ENCODE peak calls at places on chromosomes 1 and 21, in six cellular contexts. U is activated naive CD4-positive, alpha-beta T cell treated with anti-CD3 and anti-CD28 coated beads, Interleukin-2, amount 50 U/mL, for 16 hours; M is retina; H is amniotic epithelial cell; O is NCI-H1436; P is tibial nerve. X is an unnamed sample.

GRCh38 chr1:113579256-113580018 is 179.8 kb downstream of the PHTF1 start:
- DNase-seq in M (no peak), H (no peak), O (no peak), P (no peak), U (no peak), X (no peak)

GRCh38 chr1:39142394-39143060 is 62.0 kb upstream of the MACF1 start:
- DNase-seq in H (no peak), O (no peak), P (no peak), U (no peak), M (peak), X (no peak)

GRCh38 chr1:65844990-65845757 is 52.5 kb downstream of the PDE4B start:
- DNase-seq in O (no peak), M (no peak), P (no peak), H (no peak), U (no peak), X (no peak)

GRCh38 chr1:181676269-181676668 is 193.0 kb downstream of the CACNA1E start:
- DNase-seq in O (peak), U (no peak), M (peak), P (peak), H (no peak), X (peak)

GRCh38 chr1:235504122-235504493 is at the start of gene B3GALNT2:
- DNase-seq in M (no peak), U (no peak), O (no peak), P (no peak), H (no peak), X (no peak)

GRCh38 chr1:24874611-24875225 is 55.4 kb downstream of the RUNX3 start:
- DNase-seq in H (no peak), P (no peak), M (no peak), O (no peak), U (no peak), X (no peak)

GRCh38 chr21:25398630-25399029 is 208.7 kb downstream of the MRPL39 start:
- DNase-seq in M (no peak), H (no peak), O (no peak), P (no peak), U (no peak), X (no peak)

GRCh38 chr1:155077758-155078495 is 710 bp upstream of the EFNA3 start:
- DNase-seq in O (no peak), P (no peak), M (peak), H (no peak), U (no peak), X (no peak)

GRCh38 chr1:97433520-97434175 is 487.2 kb downstream of the DPYD start:
- DNase-seq in P (no peak), O (no peak), U (no peak), M (no peak), H (peak), X (no peak)

GRCh38 chr1:3944621-3944914 is 44.5 kb upstream of the C1orf174 start:
- DNase-seq in O (no peak), H (no peak), U (no peak), P (no peak), M (no peak), X (no peak)

GRCh38 chr1:150176593-150176992 is 26.9 kb downstream of the PLEKHO1 start:
- DNase-seq in P (no peak), H (peak), M (no peak), U (no peak), O (no peak), X (no peak)

GRCh38 chr21:34736116-34736870 is 67.5 kb downstream of the CLIC6 start:
- DNase-seq in M (no peak), H (no peak), P (no peak), O (no peak), U (no peak), X (no peak)

GRCh38 chr1:78038071-78038470 is 7.7 kb upstream of the GIPC2 start:
- DNase-seq in P (no peak), U (no peak), O (no peak), H (peak), M (no peak), X (no peak)

GRCh38 chr1:91569411-91570104 is 68.9 kb downstream of the CDC7 start:
- DNase-seq in H (peak), M (no peak), P (peak), O (no peak), U (no peak), X (no peak)

GRCh38 chr21:20970691-20971090 is 27.5 kb upstream of the NCAM2 start:
- DNase-seq in P (no peak), H (no peak), O (no peak), U (no peak), M (no peak), X (no peak)

GRCh38 chr1:53183277-53183990 is 13.2 kb upstream of the CPT2 start:
- DNase-seq in H (peak), U (no peak), O (no peak), M (no peak), P (peak), X (no peak)

GRCh38 chr1:33211972-33212371 is 30.1 kb upstream of the TRIM62 start:
- DNase-seq in P (no peak), M (no peak), H (no peak), U (no peak), O (no peak), X (no peak)

GRCh38 chr21:41363370-41364270 is 1.8 kb downstream of the MX2 start:
- DNase-seq in H (no peak), P (no peak), O (no peak), M (no peak), U (no peak), X (no peak)

GRCh38 chr1:157199421-157199755 is 61.2 kb upstream of the ETV3 start:
- DNase-seq in H (no peak), M (no peak), U (no peak), O (no peak), P (no peak), X (no peak)

GRCh38 chr1:8720347-8720746 is 97.1 kb downstream of the RERE start:
- DNase-seq in P (no peak), H (no peak), U (no peak), M (no peak), O (no peak), X (no peak)

GRCh38 chr1:25615563-25616079 is 970 bp upstream of the MAN1C1 start:
- DNase-seq in H (no peak), U (no peak), M (no peak), O (no peak), P (no peak), X (no peak)

GRCh38 chr1:24020032-24020431 is 39.9 kb upstream of the SRSF10 start:
- DNase-seq in P (peak), O (no peak), M (no peak), H (peak), U (no peak), X (no peak)

GRCh38 chr1:110601332-110601731 is 4.8 kb downstream of the KCNA2 start:
- DNase-seq in M (no peak), O (no peak), U (no peak), P (no peak), H (no peak), X (no peak)

GRCh38 chr1:244833734-244834595 is 1.5 kb upstream of the COX20 start:
- DNase-seq in U (peak), M (peak), O (peak), P (peak), H (peak), X (peak)

GRCh38 chr1:89567797-89568196 is 43.2 kb downstream of the LRRC8B start:
- DNase-seq in H (no peak), M (no peak), O (no peak), U (no peak), P (no peak), X (no peak)

GRCh38 chr1:182861994-182862393 is 22.8 kb downstream of the DHX9 start:
- DNase-seq in P (no peak), M (no peak), H (peak), O (no peak), U (no peak), X (no peak)